ENCODE peak calls at places on chromosomes 4 and X, in seven cellular contexts. W is iris pigment epithelial cell, T is amniotic stem cell, U is RWPE1, P is GM20000, J is H9, C is SW 1271. H is an unnamed sample.

GRCh38 chr4:17758459-17758858 is 23.0 kb downstream of the FAM184B start:
- DNase-seq in W (no peak), T (no peak), U (no peak), P (no peak), J (no peak), C (no peak), H (no peak)

GRCh38 chr4:115844180-115844579 is 730.8 kb upstream of the NDST4 start:
- DNase-seq in W (no peak), T (no peak), U (no peak), P (no peak), J (no peak), C (no peak), H (no peak)

GRCh38 chrX:108224727-108225455 is 133.3 kb downstream of the ATG4A start:
- DNase-seq in W (peak; percentile 38), T (no peak), U (peak; percentile 26), P (peak; percentile 20), J (peak; percentile 52), C (no peak), H (peak; percentile 72)

GRCh38 chr4:113405874-113406722 is 355.4 kb downstream of the CAMK2D start:
- DNase-seq in W (no peak), T (no peak), U (no peak), P (no peak), J (no peak), C (no peak), H (no peak)

GRCh38 chrX:123884809-123885408 is 25.1 kb downstream of the XIAP start:
- DNase-seq in W (peak; percentile 54), T (peak; percentile 10), U (peak; percentile 20), P (peak; percentile 25), J (no peak), C (peak; percentile 9), H (peak; percentile 54)

GRCh38 chrX:69991685-69992084 is 58.1 kb downstream of the AWAT2 start:
- DNase-seq in W (no peak), T (no peak), U (no peak), P (no peak), J (no peak), C (no peak), H (no peak)

GRCh38 chr4:53098681-53099121 is 236.6 kb downstream of the RASL11B start:
- DNase-seq in W (peak; percentile 88), T (no peak), U (peak; percentile 14), P (no peak), J (no peak), C (peak; percentile 1), H (no peak)

GRCh38 chr4:74158561-74159396 is 861 bp downstream of the MTHFD2L start:
- DNase-seq in W (peak; percentile 67), T (no peak), U (peak; percentile 17), P (no peak), J (no peak), C (no peak), H (no peak)

GRCh38 chr4:8508266-8508665 is 67.7 kb downstream of the TRMT44 start:
- DNase-seq in W (no peak), T (no peak), U (no peak), P (no peak), J (no peak), C (no peak), H (no peak)

GRCh38 chrX:131199086-131199485 is 90.0 kb downstream of the IGSF1 start:
- DNase-seq in W (no peak), T (no peak), U (peak; percentile 0), P (no peak), J (no peak), C (no peak), H (no peak)

GRCh38 chr4:118729287-118730286 is 44.4 kb downstream of the METTL14 start:
- DNase-seq in W (peak; percentile 95), T (peak; percentile 73), U (no peak), P (no peak), J (no peak), C (no peak), H (no peak)

GRCh38 chr4:69321153-69321729 is 41.0 kb downstream of the UGT2B28 start:
- DNase-seq in W (no peak), T (no peak), U (no peak), P (no peak), J (no peak), C (no peak), H (no peak)

GRCh38 chrX:154047266-154047665 is 27.6 kb upstream of the IRAK1 start:
- DNase-seq in W (peak; percentile 50), T (no peak), U (no peak), P (no peak), J (no peak), C (no peak), H (no peak)

GRCh38 chrX:39528161-39528560 is 569.6 kb downstream of the BCOR start:
- DNase-seq in W (no peak), T (no peak), U (no peak), P (no peak), J (peak; percentile 5), C (no peak), H (no peak)

GRCh38 chr4:75733369-75733768 is 9.0 kb downstream of the USO1 start:
- DNase-seq in W (peak; percentile 73), T (no peak), U (no peak), P (no peak), J (no peak), C (no peak), H (no peak)

GRCh38 chr4:6087669-6088068 is 69.4 kb upstream of the C4orf50 start:
- DNase-seq in W (peak; percentile 17), T (no peak), U (peak; percentile 15), P (no peak), J (peak; percentile 81), C (peak; percentile 43), H (peak; percentile 86)

GRCh38 chrX:115560978-115561604 is at the start of gene PLS3:
- DNase-seq in W (peak; percentile 88), T (peak; percentile 32), U (peak; percentile 83), P (peak; percentile 42), J (peak; percentile 96), C (peak; percentile 64), H (peak; percentile 87)

GRCh38 chr4:4590496-4590895 is 48.6 kb upstream of the STX18 start:
- DNase-seq in W (peak; percentile 27), T (no peak), U (no peak), P (no peak), J (no peak), C (no peak), H (no peak)

GRCh38 chr4:25065451-25065850 is 34.7 kb upstream of the LGI2 start:
- DNase-seq in W (no peak), T (no peak), U (no peak), P (no peak), J (no peak), C (no peak), H (peak; percentile 16)

GRCh38 chr4:8442596-8443358 is 2.2 kb downstream of the TRMT44 start:
- DNase-seq in W (no peak), T (no peak), U (no peak), P (no peak), J (no peak), C (no peak), H (peak; percentile 30)

GRCh38 chr4:7552466-7552865 is 117.7 kb upstream of the PSAPL1 start:
- DNase-seq in W (no peak), T (no peak), U (no peak), P (no peak), J (no peak), C (no peak), H (no peak)

GRCh38 chrX:137565921-137566745 is at the start of gene ZIC3:
- DNase-seq in W (peak; percentile 48), T (no peak), U (peak; percentile 49), P (no peak), J (peak; percentile 88), C (no peak), H (peak; percentile 80)

GRCh38 chr4:184649971-184650855 is 675 bp downstream of the PRIMPOL start:
- DNase-seq in W (peak; percentile 67), T (no peak), U (no peak), P (no peak), J (no peak), C (peak; percentile 23), H (peak; percentile 57)

GRCh38 chr4:3516836-3517730 is 15.1 kb downstream of the LRPAP1 start:
- DNase-seq in W (no peak), T (no peak), U (no peak), P (no peak), J (no peak), C (no peak), H (no peak)

GRCh38 chrX:308821-309520 is 9.6 kb downstream of the GTPBP6 start:
- DNase-seq in W (no peak), T (no peak), U (no peak), P (no peak), J (no peak), C (no peak), H (no peak)

GRCh38 chr4:66704243-66704642 is 841.1 kb downstream of the CENPC start:
- DNase-seq in W (no peak), T (no peak), U (no peak), P (no peak), J (no peak), C (no peak), H (no peak)

GRCh38 chrX:136321532-136321931 is 20.8 kb downstream of the ADGRG4 start:
- DNase-seq in W (no peak), T (no peak), U (peak; percentile 5), P (no peak), J (no peak), C (no peak), H (no peak)

GRCh38 chrX:53088136-53088974 is 5.6 kb upstream of the KANTR start:
- DNase-seq in W (peak; percentile 87), T (no peak), U (peak; percentile 87), P (peak; percentile 69), J (peak; percentile 88), C (peak; percentile 2), H (peak; percentile 84)

GRCh38 chr4:30553721-30554120 is 166.4 kb upstream of the PCDH7 start:
- DNase-seq in W (peak; percentile 2), T (no peak), U (no peak), P (no peak), J (no peak), C (peak; percentile 52), H (no peak)

GRCh38 chrX:17459008-17459407 is 84.0 kb downstream of the NHS start:
- DNase-seq in W (peak; percentile 30), T (no peak), U (peak; percentile 2), P (no peak), J (no peak), C (no peak), H (no peak)

GRCh38 chr4:156322592-156322991 is 368.9 kb upstream of the CTSO start:
- DNase-seq in W (peak; percentile 87), T (peak; percentile 49), U (peak; percentile 33), P (no peak), J (no peak), C (peak; percentile 47), H (no peak)

GRCh38 chrX:47179928-47180255 is 13.7 kb upstream of the UBA1 start:
- DNase-seq in W (no peak), T (no peak), U (no peak), P (no peak), J (no peak), C (no peak), H (no peak)

GRCh38 chr4:7854697-7855370 is 84.8 kb downstream of the AFAP1 start:
- DNase-seq in W (peak; percentile 69), T (no peak), U (no peak), P (no peak), J (no peak), C (no peak), H (no peak)

GRCh38 chr4:85953651-85954018 is 406.2 kb downstream of the MAPK10 start:
- DNase-seq in W (peak; percentile 54), T (no peak), U (peak; percentile 58), P (no peak), J (no peak), C (peak; percentile 77), H (no peak)

GRCh38 chr4:72312032-72312650 is 256.9 kb downstream of the ADAMTS3 start:
- DNase-seq in W (peak; percentile 96), T (peak; percentile 70), U (peak; percentile 74), P (no peak), J (peak; percentile 57), C (no peak), H (peak; percentile 56)

GRCh38 chr4:3122081-3122563 is 47.6 kb downstream of the HTT start:
- DNase-seq in W (peak; percentile 92), T (no peak), U (no peak), P (no peak), J (no peak), C (no peak), H (no peak)

GRCh38 chr4:5280845-5281244 is 229.6 kb downstream of the STK32B start:
- DNase-seq in W (no peak), T (no peak), U (no peak), P (no peak), J (no peak), C (no peak), H (no peak)

H was measured in GM23338.